ENCODE peak calls at places on chromosomes 12 and 14, in nine cellular contexts. T, S, J, F, R, X, E, B and A are unnamed samples.
A peak's percentile ranks its signal among the peaks of the same experiment; 100 is the strongest.

GRCh38 chr12:94183702-94184379 is 35.5 kb downstream of the PLXNC1 start:
- DNase-seq in J (no peak), E (no peak), T (no peak), R (no peak), B (no peak), X (no peak), F (no peak), S (no peak), A (no peak)

GRCh38 chr12:65999564-66000280 is 130.8 kb downstream of the LLPH start:
- DNase-seq in F (no peak), R (no peak), S (no peak), B (peak; percentile 70), J (no peak), T (no peak), E (no peak), X (peak; percentile 65), A (no peak)

GRCh38 chr14:55846852-55847471 is 267.0 kb downstream of the KTN1 start:
- DNase-seq in E (no peak), B (peak; percentile 66), R (no peak), S (no peak), X (peak; percentile 50), F (no peak), T (no peak), J (no peak), A (no peak)

GRCh38 chr12:69886101-69886500 is 61.1 kb downstream of the MYRFL start:
- DNase-seq in F (no peak), J (no peak), S (no peak), R (peak; percentile 14), B (no peak), X (no peak), T (no peak), E (no peak), A (no peak)

GRCh38 chr12:117844114-117844513 is 124.7 kb downstream of the KSR2 start:
- DNase-seq in S (no peak), E (no peak), J (no peak), F (no peak), R (no peak), T (no peak), B (no peak), X (no peak), A (no peak)

GRCh38 chr12:84913151-84913550 is 552 bp upstream of the SLC6A15 start:
- DNase-seq in T (peak; percentile 28), R (no peak), B (peak; percentile 27), S (peak; percentile 19), J (no peak), X (no peak), E (no peak), F (no peak), A (peak; percentile 30)

GRCh38 chr12:15538881-15539280 is 216.6 kb downstream of the PTPRO start:
- DNase-seq in J (no peak), S (no peak), X (no peak), R (no peak), B (no peak), E (no peak), T (no peak), F (no peak), A (no peak)

GRCh38 chr12:65327207-65328076 is 49.0 kb downstream of the MSRB3 start:
- DNase-seq in S (no peak), R (no peak), E (no peak), T (no peak), F (no peak), J (no peak), B (peak; percentile 67), X (peak; percentile 91), A (no peak)

GRCh38 chr12:99658950-99659349 is 11.4 kb downstream of the GARIN6 start:
- DNase-seq in R (no peak), X (no peak), B (peak; percentile 8), E (no peak), S (no peak), F (no peak), T (no peak), J (no peak), A (no peak)

GRCh38 chr12:63955831-63956685 is 111.6 kb downstream of the SRGAP1 start:
- DNase-seq in X (peak; percentile 76), E (no peak), S (no peak), B (peak; percentile 81), R (no peak), J (no peak), T (no peak), F (no peak), A (no peak)

GRCh38 chr14:104130974-104131651 is 7.3 kb upstream of the KIF26A start:
- DNase-seq in F (no peak), B (peak; percentile 44), X (peak; percentile 1), S (peak; percentile 60), R (peak; percentile 62), T (peak; percentile 52), E (peak; percentile 24), J (no peak), A (peak; percentile 76)

GRCh38 chr12:3155710-3156386 is 78.7 kb downstream of the TSPAN9 start:
- DNase-seq in F (no peak), T (no peak), R (no peak), J (no peak), S (no peak), X (no peak), B (no peak), E (no peak), A (no peak)

GRCh38 chr12:99959549-99960170 is 25.1 kb downstream of the ANKS1B start:
- DNase-seq in X (no peak), J (no peak), T (no peak), R (peak; percentile 79), S (no peak), F (no peak), E (no peak), B (peak; percentile 67), A (peak; percentile 40)

GRCh38 chr12:24979286-24979685 is 30.4 kb upstream of the BCAT1 start:
- DNase-seq in T (no peak), F (no peak), S (no peak), R (no peak), J (no peak), B (no peak), E (no peak), X (no peak), A (no peak)

GRCh38 chr12:61365001-61365400 is 895.2 kb upstream of the USP15 start:
- DNase-seq in X (no peak), R (no peak), T (no peak), F (no peak), S (no peak), E (no peak), J (no peak), B (no peak), A (no peak)

GRCh38 chr14:96095581-96096476 is 56.7 kb downstream of the C14orf132 start:
- DNase-seq in R (peak; percentile 51), B (peak; percentile 82), S (no peak), J (no peak), F (no peak), X (peak; percentile 92), T (no peak), E (no peak), A (no peak)

GRCh38 chr12:132869551-132869950 is 17.9 kb downstream of the CHFR start:
- DNase-seq in E (no peak), R (no peak), S (no peak), X (no peak), B (no peak), F (no peak), T (no peak), J (no peak), A (no peak)

GRCh38 chr12:33825442-33825841 is 196.9 kb upstream of the ALG10 start:
- DNase-seq in R (no peak), J (no peak), F (no peak), E (no peak), T (no peak), X (no peak), S (no peak), B (no peak), A (no peak)

GRCh38 chr12:19245126-19245525 is 115.6 kb downstream of the PLEKHA5 start:
- DNase-seq in X (no peak), E (no peak), T (no peak), J (no peak), B (no peak), R (no peak), F (no peak), S (no peak), A (no peak)

GRCh38 chr12:96177013-96177412 is 17.2 kb upstream of the ELK3 start:
- DNase-seq in T (no peak), S (no peak), J (peak; percentile 83), X (peak; percentile 82), R (no peak), B (peak; percentile 36), F (no peak), E (peak; percentile 89), A (no peak)

GRCh38 chr14:97021001-97021400 is 223.8 kb downstream of the VRK1 start:
- DNase-seq in S (no peak), J (no peak), X (no peak), B (no peak), R (no peak), F (no peak), E (no peak), T (no peak), A (no peak)

GRCh38 chr12:65728913-65729793 is 95.1 kb upstream of the HMGA2 start:
- DNase-seq in E (no peak), T (peak; percentile 40), J (no peak), S (peak; percentile 58), R (no peak), F (peak; percentile 18), X (peak; percentile 5), B (peak; percentile 18), A (peak; percentile 47)

GRCh38 chr14:94372021-94372605 is 16.3 kb downstream of the SERPINA1 start:
- DNase-seq in R (no peak), E (no peak), S (no peak), J (no peak), F (no peak), T (no peak), B (no peak), X (no peak), A (no peak)

GRCh38 chr14:104299993-104300761 is 161.8 kb downstream of the KIF26A start:
- DNase-seq in R (peak; percentile 43), J (no peak), T (no peak), F (no peak), B (no peak), S (no peak), X (no peak), E (no peak), A (no peak)

GRCh38 chr12:127677537-127678131 is 589.3 kb upstream of the TMEM132C start:
- DNase-seq in F (peak; percentile 73), S (peak; percentile 58), E (peak; percentile 29), J (peak; percentile 27), R (peak; percentile 77), B (peak; percentile 46), T (peak; percentile 49), X (peak; percentile 70), A (peak; percentile 81)

GRCh38 chr12:47818701-47819543 is 781 bp downstream of the HDAC7 start:
- DNase-seq in B (no peak), J (no peak), R (no peak), F (peak; percentile 64), S (peak; percentile 31), E (peak; percentile 67), X (no peak), T (peak; percentile 70), A (no peak)

GRCh38 chr12:70609203-70609602 is 28.0 kb downstream of the PTPRB start:
- DNase-seq in T (no peak), J (no peak), X (no peak), F (no peak), E (no peak), S (peak; percentile 10), B (no peak), R (no peak), A (peak; percentile 12)

GRCh38 chr14:23728791-23729190 is 92.6 kb downstream of the DHRS2 start:
- DNase-seq in B (no peak), F (no peak), R (no peak), J (no peak), X (no peak), T (no peak), E (no peak), S (no peak), A (no peak)

GRCh38 chr14:29321646-29322045 is 555.1 kb downstream of the FOXG1 start:
- DNase-seq in B (peak; percentile 58), R (no peak), S (no peak), X (peak; percentile 90), E (no peak), T (no peak), F (no peak), J (no peak), A (no peak)

GRCh38 chr14:56211844-56212243 is 93.6 kb downstream of the PELI2 start:
- DNase-seq in R (peak; percentile 39), F (no peak), S (no peak), E (no peak), X (no peak), T (no peak), J (no peak), B (no peak), A (no peak)

GRCh38 chr12:122189626-122190475 is 6.9 kb downstream of the LRRC43 start:
- DNase-seq in B (no peak), S (no peak), X (no peak), R (no peak), F (no peak), T (no peak), J (no peak), E (no peak), A (peak; percentile 25)